ENCODE peak calls at places on chromosomes 1 and 21, in nine cellular contexts. F is A549, Q is PC-3, L is trophoblast cell, E is sigmoid colon, O is NB4, N is HAP-1, H is IMR-90, W is fibroblast of the aortic adventitia. P is an unnamed sample.

GRCh38 chr1:226736908-226737818 is 1.9 kb downstream of the ITPKB start:
- DNase-seq in F (no peak), Q (peak), L (no peak), E (peak), O (peak), N (peak), H (peak), W (peak), P (no peak)

GRCh38 chr1:35807614-35808375 is at the start of gene AGO4:
- DNase-seq in F (peak), Q (peak), L (no peak), E (peak), O (peak), N (peak), H (peak), W (peak), P (no peak)

GRCh38 chr1:6459850-6460265 is 6.1 kb downstream of the TNFRSF25 start:
- DNase-seq in F (no peak), Q (no peak), L (no peak), E (no peak), O (peak), N (no peak), H (no peak), W (no peak), P (no peak)

GRCh38 chr1:33575324-33575879 is 103.0 kb downstream of the ZSCAN20 start:
- DNase-seq in F (no peak), Q (no peak), L (no peak), E (no peak), O (no peak), N (no peak), H (no peak), W (no peak), P (no peak)

GRCh38 chr1:30748699-30749401 is 8.7 kb downstream of the LAPTM5 start:
- DNase-seq in F (no peak), Q (no peak), L (no peak), E (no peak), O (no peak), N (no peak), H (no peak), W (no peak), P (no peak)

GRCh38 chr1:156517746-156518145 is 17.2 kb upstream of the MEF2D start:
- DNase-seq in F (no peak), Q (peak), L (no peak), E (no peak), O (no peak), N (no peak), H (no peak), W (no peak), P (no peak)

GRCh38 chr1:197633447-197634039 is 141.7 kb downstream of the DENND1B start:
- DNase-seq in F (no peak), Q (no peak), L (no peak), E (no peak), O (no peak), N (no peak), H (no peak), W (no peak), P (no peak)

GRCh38 chr1:64173300-64173940 is 30.0 kb upstream of the UBE2U start:
- DNase-seq in F (no peak), Q (peak), L (peak), E (no peak), O (no peak), N (no peak), H (no peak), W (peak), P (no peak)

GRCh38 chr21:26469789-26470188 is 103.3 kb downstream of the CYYR1 start:
- DNase-seq in F (no peak), Q (peak), L (no peak), E (no peak), O (no peak), N (no peak), H (peak), W (peak), P (peak)

GRCh38 chr1:212665241-212666115 is 34.2 kb downstream of the BATF3 start:
- DNase-seq in F (peak), Q (peak), L (peak), E (peak), O (peak), N (peak), H (peak), W (peak), P (peak)

GRCh38 chr1:221336141-221336540 is 405.7 kb downstream of the DUSP10 start:
- DNase-seq in F (no peak), Q (no peak), L (no peak), E (no peak), O (no peak), N (no peak), H (peak), W (peak), P (no peak)

GRCh38 chr21:34936874-34937563 is 112.1 kb downstream of the RUNX1 start:
- DNase-seq in F (no peak), Q (peak), L (no peak), E (no peak), O (no peak), N (no peak), H (no peak), W (peak), P (no peak)

GRCh38 chr1:115924730-115925129 is 51.6 kb upstream of the SLC22A15 start:
- DNase-seq in F (no peak), Q (peak), L (no peak), E (no peak), O (peak), N (no peak), H (no peak), W (no peak), P (no peak)

GRCh38 chr1:53331446-53332187 is 3.7 kb upstream of the LRP8 start:
- DNase-seq in F (no peak), Q (no peak), L (no peak), E (peak), O (no peak), N (no peak), H (no peak), W (no peak), P (no peak)

GRCh38 chr1:47437518-47438320 is at the start of gene FOXD2:
- DNase-seq in F (peak), Q (peak), L (peak), E (peak), O (peak), N (peak), H (peak), W (peak), P (no peak)

GRCh38 chr1:47440052-47440848 is 2.4 kb downstream of the FOXD2 start:
- DNase-seq in F (no peak), Q (no peak), L (no peak), E (no peak), O (no peak), N (no peak), H (no peak), W (no peak), P (no peak)

GRCh38 chr1:47436979-47437517 is 796 bp upstream of the FOXD2 start:
- DNase-seq in F (peak), Q (peak), L (no peak), E (no peak), O (no peak), N (no peak), H (peak), W (peak), P (no peak)

GRCh38 chr1:47439151-47440051 is 1.6 kb downstream of the FOXD2 start:
- DNase-seq in F (no peak), Q (no peak), L (no peak), E (no peak), O (no peak), N (no peak), H (no peak), W (no peak), P (no peak)

GRCh38 chr1:47438321-47439150 is 692 bp downstream of the FOXD2 start:
- DNase-seq in F (no peak), Q (no peak), L (no peak), E (no peak), O (peak), N (no peak), H (no peak), W (no peak), P (no peak)
- H3K4me3 ChIP-seq in F (peak), Q (peak), L (no peak), E (peak), O (no peak), N (peak), H (peak), W (peak), P (peak)

GRCh38 chr1:161473363-161473762 is 31.9 kb upstream of the FCGR2A start:
- DNase-seq in F (peak), Q (peak), L (no peak), E (no peak), O (peak), N (peak), H (no peak), W (no peak), P (no peak)
- H3K4me3 ChIP-seq in F (peak), Q (peak), L (peak), E (no peak), O (peak), N (peak), H (peak), W (no peak), P (peak)

DNA sequence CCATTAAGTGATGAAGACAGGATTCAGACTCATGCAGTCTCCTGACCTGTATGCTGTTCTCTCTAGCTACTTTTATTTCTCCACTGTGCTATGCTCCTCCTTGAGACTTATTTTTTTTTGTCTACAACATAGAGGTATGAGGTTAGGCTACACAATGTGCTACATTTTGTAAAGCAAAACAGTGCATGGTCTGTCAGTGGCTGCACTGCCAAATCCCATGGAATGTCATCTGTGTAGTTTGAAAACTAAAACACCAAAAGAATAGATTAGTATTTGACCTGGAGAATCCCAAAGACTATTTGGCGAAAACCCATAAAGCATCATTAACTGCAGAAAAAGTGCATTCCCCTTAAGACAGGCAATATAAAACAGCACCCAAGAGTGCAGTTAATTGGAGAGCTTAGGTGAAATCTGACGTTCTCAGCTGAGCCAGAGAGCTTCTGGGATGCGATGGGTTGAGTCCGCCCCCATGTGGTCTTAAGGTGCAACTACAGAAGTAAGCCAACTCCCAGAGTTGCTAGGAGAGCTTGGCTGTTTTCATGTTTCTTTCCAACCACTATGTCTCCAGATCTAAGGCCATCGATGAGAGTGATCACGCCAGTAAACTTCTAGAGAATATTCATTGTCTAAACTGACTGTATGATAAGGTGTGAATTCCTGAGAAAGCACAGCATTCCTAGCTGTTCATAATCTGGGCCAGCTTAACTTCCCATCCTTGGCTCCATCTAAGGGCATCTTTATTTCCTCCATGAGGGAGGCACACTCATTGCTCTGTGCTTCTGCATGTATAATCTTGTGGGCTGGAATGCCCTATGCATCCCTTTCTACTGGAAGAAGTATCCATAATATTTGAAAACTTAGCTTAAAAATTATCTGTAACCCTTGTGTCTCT is 20.7 kb upstream of the CYP2J2 start:
- DNase-seq in F (peak), Q (peak), L (peak), E (peak), O (peak), N (peak), H (peak), W (peak), P (peak)
- H3K4me3 ChIP-seq in F (no peak), Q (no peak), L (no peak), E (no peak), O (no peak), N (no peak), H (no peak), W (no peak), P (no peak)

GRCh38 chr1:147167361-147167760 is 4.9 kb downstream of the PRKAB2 start:
- DNase-seq in F (peak), Q (peak), L (no peak), E (no peak), O (no peak), N (no peak), H (peak), W (peak), P (peak)
- H3K4me3 ChIP-seq in F (no peak), Q (peak), L (no peak), E (no peak), O (no peak), N (no peak), H (no peak), W (peak), P (no peak)

DNA sequence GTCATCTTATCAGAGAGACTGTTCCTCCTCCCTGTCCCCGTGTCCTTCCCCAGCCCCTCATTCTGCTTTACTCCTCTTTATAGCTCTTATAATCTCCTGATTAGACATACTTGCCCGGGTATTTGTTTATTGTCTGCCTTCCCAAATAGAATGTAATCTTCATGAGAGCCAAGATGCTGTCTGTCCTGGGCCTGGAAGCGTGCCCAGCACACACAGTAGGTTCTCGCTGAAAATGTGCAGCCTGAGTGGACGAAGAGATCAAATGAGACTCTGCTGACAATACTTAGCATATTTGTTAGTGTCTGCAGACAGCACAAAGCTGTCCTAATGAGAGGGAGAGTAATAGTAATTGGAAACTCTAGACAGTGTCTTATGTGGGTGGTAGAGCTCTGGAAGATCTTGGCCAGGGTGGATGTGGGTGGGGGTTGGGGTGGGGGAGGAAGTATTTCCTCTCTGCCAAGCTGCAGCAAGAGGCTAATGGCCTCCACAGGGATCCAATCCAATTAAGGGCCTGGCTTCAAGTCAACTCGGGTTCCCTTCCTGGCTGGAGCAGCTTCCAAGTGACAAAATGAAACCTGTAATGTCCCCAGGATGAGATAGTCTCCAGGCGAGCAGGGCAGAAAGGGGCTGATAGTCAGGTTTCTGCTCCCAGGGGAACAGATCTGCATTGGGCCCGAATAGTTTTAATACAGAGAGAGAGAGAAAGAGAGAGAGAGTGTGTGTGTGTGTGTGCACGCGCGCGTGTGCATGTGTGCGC is 9.4 kb upstream of the CLIC4 start:
- DNase-seq in F (no peak), Q (no peak), L (no peak), E (peak), O (peak), N (no peak), H (peak), W (peak), P (no peak)
- H3K4me3 ChIP-seq in F (no peak), Q (no peak), L (no peak), E (no peak), O (no peak), N (no peak), H (no peak), W (no peak), P (no peak)

GRCh38 chr1:1543706-1544099 is 3.3 kb upstream of the TMEM240 start:
- DNase-seq in F (no peak), Q (no peak), L (no peak), E (no peak), O (no peak), N (no peak), H (no peak), W (no peak), P (no peak)
- H3K4me3 ChIP-seq in F (no peak), Q (no peak), L (no peak), E (no peak), O (no peak), N (no peak), H (no peak), W (no peak), P (no peak)

GRCh38 chr1:65527672-65528071 is 107.2 kb downstream of the LEPR start:
- DNase-seq in F (no peak), Q (no peak), L (peak), E (no peak), O (no peak), N (no peak), H (no peak), W (peak), P (no peak)

GRCh38 chr1:65526049-65526556 is 105.6 kb downstream of the LEPR start:
- DNase-seq in F (no peak), Q (no peak), L (no peak), E (no peak), O (no peak), N (no peak), H (no peak), W (no peak), P (no peak)

GRCh38 chr1:65524931-65525296 is 104.4 kb downstream of the LEPR start:
- DNase-seq in F (no peak), Q (no peak), L (peak), E (no peak), O (no peak), N (no peak), H (no peak), W (no peak), P (no peak)

GRCh38 chr1:65527211-65527610 is 106.7 kb downstream of the LEPR start:
- DNase-seq in F (no peak), Q (peak), L (no peak), E (no peak), O (no peak), N (no peak), H (peak), W (peak), P (no peak)

DNA sequence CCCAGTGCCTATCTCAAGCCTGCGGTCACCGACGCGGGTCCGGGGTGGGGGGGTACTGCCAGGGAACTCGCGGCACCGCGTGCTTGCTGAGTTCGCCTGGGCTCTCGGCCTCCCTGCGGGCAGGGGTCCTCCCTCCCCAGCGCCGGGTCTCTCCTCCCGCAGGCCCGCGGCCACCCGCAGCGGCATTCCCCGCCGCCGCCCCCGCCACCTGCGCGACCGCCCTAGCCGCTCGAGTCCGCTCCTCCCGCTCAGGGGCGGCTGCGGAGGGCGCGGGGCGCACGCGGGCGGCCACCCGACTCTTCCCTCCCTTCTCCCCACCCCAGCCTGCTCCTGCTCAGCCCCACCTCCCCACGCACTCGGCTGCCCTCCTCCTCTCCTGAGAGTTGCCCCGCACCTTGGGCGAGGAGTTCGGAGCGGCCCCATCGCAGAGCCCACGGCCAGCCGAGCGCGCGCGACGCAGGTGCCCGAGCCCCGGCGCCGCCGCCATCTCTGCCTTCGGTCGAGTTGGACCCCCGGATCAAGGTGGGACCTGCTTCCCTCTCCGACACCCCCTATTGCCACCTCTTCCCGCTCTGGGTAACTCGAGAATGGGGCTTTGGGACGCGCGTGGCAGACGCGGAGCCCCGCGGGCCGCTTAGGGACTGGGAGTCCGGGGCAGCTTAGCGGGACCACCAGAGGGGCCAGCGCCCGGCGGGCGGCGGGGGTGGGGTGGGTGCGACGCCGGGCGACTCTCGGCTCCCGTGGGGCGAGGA is 105.0 kb downstream of the LEPR start:
- DNase-seq in F (no peak), Q (no peak), L (no peak), E (peak), O (no peak), N (no peak), H (no peak), W (no peak), P (no peak)
- H3K4me3 ChIP-seq in F (peak), Q (no peak), L (peak), E (peak), O (no peak), N (peak), H (peak), W (peak), P (peak)